ENCODE peak calls at places on chromosome 21, in eight cellular contexts. D, W, M, N, F, O, K and E are unnamed samples.

GRCh38 chr21:37862536-37862935 is 53.7 kb downstream of the KCNJ6 start:
- DNase-seq in F (no peak), M (no peak), W (peak; percentile 35), O (no peak), N (peak; percentile 39), K (no peak), D (peak; percentile 56), E (no peak)

GRCh38 chr21:34369741-34370140 is 5.6 kb upstream of the SMIM11 start:
- DNase-seq in O (no peak), F (no peak), W (no peak), K (no peak), N (no peak), D (no peak), M (no peak), E (no peak)

GRCh38 chr21:37208741-37209225 is 58.4 kb downstream of the VPS26C start:
- DNase-seq in N (no peak), D (peak; percentile 1), M (no peak), O (no peak), K (no peak), F (no peak), W (no peak), E (no peak)

GRCh38 chr21:27269646-27270045 is 302.8 kb upstream of the ADAMTS5 start:
- DNase-seq in M (no peak), K (no peak), D (no peak), W (peak; percentile 6), N (peak; percentile 90), O (peak; percentile 67), F (no peak), E (no peak)

GRCh38 chr21:37257967-37258877 is 8.9 kb downstream of the VPS26C start:
- DNase-seq in K (no peak), D (peak; percentile 77), O (peak; percentile 24), W (peak; percentile 67), F (peak; percentile 8), M (peak; percentile 62), N (peak; percentile 60), E (peak; percentile 65)

GRCh38 chr21:46191257-46191685 is 7.0 kb upstream of the SPATC1L start:
- DNase-seq in W (peak; percentile 64), O (peak; percentile 58), M (no peak), D (no peak), N (peak; percentile 85), F (no peak), K (no peak), E (no peak)

GRCh38 chr21:40331182-40331581 is 463.9 kb downstream of the PCP4 start:
- DNase-seq in N (no peak), D (no peak), W (no peak), M (no peak), F (no peak), K (no peak), O (no peak), E (no peak)

GRCh38 chr21:26836546-26836945 is 8.7 kb downstream of the ADAMTS1 start:
- DNase-seq in F (no peak), K (no peak), W (no peak), N (no peak), O (no peak), D (no peak), M (no peak), E (no peak)

GRCh38 chr21:46110499-46111192 is 12.7 kb downstream of the COL6A2 start:
- DNase-seq in M (no peak), N (no peak), O (no peak), W (no peak), F (no peak), K (no peak), D (no peak), E (no peak)

GRCh38 chr21:19683492-19683891 is 1279.9 kb upstream of the TMPRSS15 start:
- DNase-seq in F (no peak), D (no peak), W (no peak), K (no peak), O (no peak), M (no peak), N (no peak), E (peak; percentile 1)

GRCh38 chr21:27425574-27425973 is 458.7 kb upstream of the ADAMTS5 start:
- DNase-seq in F (no peak), W (no peak), M (no peak), K (no peak), O (no peak), N (peak; percentile 40), D (no peak), E (no peak)

GRCh38 chr21:34877485-34878128 is 171.5 kb downstream of the RUNX1 start:
- DNase-seq in O (no peak), M (no peak), K (peak; percentile 71), W (peak; percentile 41), N (no peak), F (no peak), D (no peak), E (peak; percentile 52)

GRCh38 chr21:15363921-15364320 is 299.1 kb upstream of the NRIP1 start:
- DNase-seq in W (peak; percentile 8), F (no peak), N (peak; percentile 82), O (no peak), M (no peak), K (no peak), D (no peak), E (no peak)